ENCODE peak calls at places on chromosomes 13 and 19, in eight cellular contexts. X is skeletal muscle cell, E is neuronal stem cell, H is ovary, B is colonic mucosa, W is IMR-90, Q is ascending aorta, O is OCI-LY7. L is an unnamed sample.

GRCh38 chr19:49056101-49056901 is 1.2 kb downstream of the CGB7 start:
- DNase-seq in X (no peak), E (peak), H (peak), B (peak), W (peak), Q (peak), O (peak), L (peak)

GRCh38 chr13:75705395-75705794 is 69.3 kb downstream of the LMO7 start:
- DNase-seq in X (no peak), E (no peak), H (no peak), B (no peak), W (peak), Q (no peak), O (no peak), L (peak)

GRCh38 chr19:58381460-58382220 is 810 bp upstream of the ZNF837 start:
- DNase-seq in X (no peak), E (no peak), H (no peak), B (no peak), W (no peak), Q (no peak), O (no peak), L (no peak)

GRCh38 chr19:51637362-51637978 is 7.3 kb upstream of the SIGLEC5 start:
- DNase-seq in X (no peak), E (no peak), H (no peak), B (no peak), W (no peak), Q (no peak), O (peak), L (peak)

GRCh38 chr13:91228083-91228482 is 119.4 kb upstream of the MIR17HG start:
- DNase-seq in X (no peak), E (no peak), H (no peak), B (no peak), W (no peak), Q (no peak), O (no peak), L (no peak)

GRCh38 chr19:18496980-18497256 is 25.0 kb downstream of the ELL start:
- DNase-seq in X (no peak), E (no peak), H (no peak), B (no peak), W (no peak), Q (no peak), O (no peak), L (no peak)

GRCh38 chr13:46315491-46316075 is 71.5 kb downstream of the RUBCNL start:
- DNase-seq in X (no peak), E (no peak), H (no peak), B (no peak), W (no peak), Q (no peak), O (no peak), L (no peak)

GRCh38 chr13:28655566-28655965 is 3.4 kb upstream of the POMP start:
- DNase-seq in X (no peak), E (no peak), H (no peak), B (no peak), W (peak), Q (no peak), O (no peak), L (peak)

GRCh38 chr13:101640797-101641400 is 188.4 kb downstream of the ITGBL1 start:
- DNase-seq in X (peak), E (no peak), H (no peak), B (no peak), W (peak), Q (no peak), O (no peak), L (peak)

GRCh38 chr13:111215081-111216047 is 100.3 kb downstream of the ARHGEF7 start:
- DNase-seq in X (no peak), E (no peak), H (no peak), B (no peak), W (no peak), Q (peak), O (no peak), L (no peak)

GRCh38 chr13:99039718-99040280 is 61.9 kb upstream of the DOCK9 start:
- DNase-seq in X (no peak), E (no peak), H (no peak), B (no peak), W (no peak), Q (no peak), O (no peak), L (no peak)

GRCh38 chr13:31160857-31161582 is 684 bp downstream of the HSPH1 start:
- DNase-seq in X (peak), E (peak), H (peak), B (peak), W (peak), Q (peak), O (peak), L (peak)

GRCh38 chr13:109857803-109858202 is 71.4 kb upstream of the IRS2 start:
- DNase-seq in X (no peak), E (no peak), H (no peak), B (no peak), W (no peak), Q (no peak), O (no peak), L (no peak)

GRCh38 chr19:42096255-42096837 is 20.4 kb downstream of the ZNF574 start:
- DNase-seq in X (no peak), E (no peak), H (no peak), B (no peak), W (no peak), Q (no peak), O (no peak), L (no peak)

GRCh38 chr19:3976495-3977241 is 5.8 kb upstream of the DAPK3 start:
- DNase-seq in X (no peak), E (no peak), H (peak), B (no peak), W (no peak), Q (no peak), O (no peak), L (no peak)

GRCh38 chr13:36820222-36820621 is 1.2 kb downstream of the RFXAP start:
- DNase-seq in X (no peak), E (no peak), H (no peak), B (no peak), W (no peak), Q (no peak), O (peak), L (peak)

GRCh38 chr13:111907341-111907880 is 159.5 kb upstream of the SOX1 start:
- DNase-seq in X (no peak), E (no peak), H (no peak), B (peak), W (no peak), Q (peak), O (no peak), L (no peak)

GRCh38 chr13:53800011-53800410 is 771.4 kb downstream of the OLFM4 start:
- DNase-seq in X (no peak), E (no peak), H (no peak), B (no peak), W (no peak), Q (no peak), O (no peak), L (no peak)

GRCh38 chr19:18710986-18711751 is 27.7 kb downstream of the CRTC1 start:
- DNase-seq in X (peak), E (no peak), H (peak), B (no peak), W (peak), Q (peak), O (no peak), L (peak)

GRCh38 chr19:3229346-3229743 is 4.9 kb downstream of the CELF5 start:
- DNase-seq in X (no peak), E (no peak), H (no peak), B (no peak), W (no peak), Q (no peak), O (no peak), L (no peak)

GRCh38 chr13:102868366-102868936 is 22.6 kb downstream of the ERCC5 start:
- DNase-seq in X (peak), E (no peak), H (no peak), B (no peak), W (peak), Q (no peak), O (no peak), L (no peak)

GRCh38 chr19:36140289-36141038 is 598 bp downstream of the CAPNS1 start:
- DNase-seq in X (no peak), E (peak), H (peak), B (peak), W (peak), Q (peak), O (peak), L (peak)

GRCh38 chr19:2294377-2295335 is 12.7 kb upstream of the PEAK3 start:
- DNase-seq in X (peak), E (no peak), H (no peak), B (no peak), W (peak), Q (no peak), O (no peak), L (peak)

GRCh38 chr19:51735759-51736449 is 12.1 kb upstream of the HAS1 start:
- DNase-seq in X (peak), E (no peak), H (no peak), B (peak), W (peak), Q (peak), O (no peak), L (peak)

GRCh38 chr13:108227651-108228272 is 9.6 kb downstream of the ABHD13 start:
- DNase-seq in X (no peak), E (no peak), H (no peak), B (peak), W (peak), Q (no peak), O (peak), L (peak)

GRCh38 chr13:91308299-91308698 is 39.2 kb upstream of the MIR17HG start:
- DNase-seq in X (no peak), E (no peak), H (no peak), B (no peak), W (no peak), Q (no peak), O (peak), L (no peak)

GRCh38 chr13:43953370-43953769 is 73.7 kb downstream of the LACC1 start:
- DNase-seq in X (no peak), E (no peak), H (no peak), B (no peak), W (no peak), Q (no peak), O (no peak), L (no peak)

GRCh38 chr19:36113895-36114762 is 546 bp downstream of the POLR2I start:
- DNase-seq in X (no peak), E (no peak), H (peak), B (no peak), W (peak), Q (peak), O (peak), L (peak)

GRCh38 chr19:30691767-30692516 is 319.8 kb downstream of the ZNF536 start:
- DNase-seq in X (no peak), E (no peak), H (no peak), B (no peak), W (no peak), Q (no peak), O (no peak), L (peak)

GRCh38 chr19:47447470-47448359 is 24.0 kb downstream of the SLC8A2 start:
- DNase-seq in X (no peak), E (peak), H (peak), B (peak), W (peak), Q (no peak), O (peak), L (peak)

GRCh38 chr19:16319466-16319865 is 5.2 kb upstream of the KLF2 start:
- DNase-seq in X (peak), E (no peak), H (no peak), B (no peak), W (peak), Q (no peak), O (peak), L (no peak)

GRCh38 chr19:35736913-35737886 is 5.1 kb downstream of the IGFLR1 start:
- DNase-seq in X (no peak), E (no peak), H (peak), B (no peak), W (no peak), Q (no peak), O (peak), L (no peak)

GRCh38 chr19:44796701-44797115 is 12.2 kb upstream of the BCAM start:
- DNase-seq in X (no peak), E (no peak), H (no peak), B (no peak), W (peak), Q (no peak), O (peak), L (no peak)

GRCh38 chr13:106617561-106617960 is 49.6 kb upstream of the ARGLU1 start:
- DNase-seq in X (no peak), E (peak), H (no peak), B (no peak), W (peak), Q (no peak), O (no peak), L (peak)

GRCh38 chr19:37909661-37910199 is 2.7 kb downstream of the SIPA1L3 start:
- DNase-seq in X (no peak), E (no peak), H (no peak), B (no peak), W (no peak), Q (no peak), O (no peak), L (no peak)
- H3K4me3 ChIP-seq in X (no peak), E (no peak), H (no peak), B (no peak), W (no peak), Q (no peak), O (peak), L (no peak)

GRCh38 chr13:62799931-62800436 is 1384.3 kb upstream of the PCDH20 start:
- DNase-seq in X (no peak), E (no peak), H (no peak), B (no peak), W (no peak), Q (no peak), O (no peak), L (no peak)
- H3K4me3 ChIP-seq in X (no peak), E (no peak), H (no peak), B (no peak), W (no peak), Q (no peak), O (no peak), L (no peak)

DNA sequence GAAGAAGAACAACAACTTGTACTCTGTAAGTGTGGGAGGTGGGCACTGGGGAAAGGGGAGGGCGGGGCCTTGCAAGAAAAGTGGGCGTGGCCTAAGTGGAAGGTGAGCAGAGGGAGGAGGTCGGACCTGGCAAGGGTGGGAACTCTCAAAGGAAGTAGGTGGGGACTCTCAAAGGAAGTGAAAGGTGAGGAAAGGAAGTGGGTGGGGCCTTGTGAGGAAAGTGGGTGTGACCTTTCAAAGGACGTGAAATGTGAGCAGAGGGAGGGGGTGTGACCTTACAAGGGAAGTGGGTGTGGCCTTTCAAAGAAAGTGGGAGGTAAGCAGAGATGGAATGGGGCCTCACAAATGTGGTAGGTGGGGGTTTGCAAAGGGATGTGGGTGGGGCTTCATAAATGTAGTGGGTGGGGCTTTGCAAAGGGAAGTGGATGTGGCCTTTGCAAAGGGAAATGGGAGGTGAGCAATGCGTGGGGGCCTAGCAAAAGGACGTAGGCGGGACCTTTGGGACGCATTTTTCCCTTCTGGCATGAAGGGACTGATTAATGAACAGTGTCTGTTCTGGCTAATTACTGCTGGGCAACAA is 25.9 kb downstream of the ACSBG2 start:
- DNase-seq in X (no peak), E (no peak), H (no peak), B (peak), W (no peak), Q (peak), O (peak), L (no peak)
- H3K4me3 ChIP-seq in X (no peak), E (no peak), H (no peak), B (no peak), W (no peak), Q (no peak), O (no peak), L (no peak)

GRCh38 chr13:50378513-50378970 is 363.3 kb downstream of the KCNRG start:
- DNase-seq in X (no peak), E (no peak), H (no peak), B (no peak), W (no peak), Q (no peak), O (peak), L (no peak)
- H3K4me3 ChIP-seq in X (no peak), E (no peak), H (no peak), B (no peak), W (no peak), Q (no peak), O (peak), L (no peak)

DNA sequence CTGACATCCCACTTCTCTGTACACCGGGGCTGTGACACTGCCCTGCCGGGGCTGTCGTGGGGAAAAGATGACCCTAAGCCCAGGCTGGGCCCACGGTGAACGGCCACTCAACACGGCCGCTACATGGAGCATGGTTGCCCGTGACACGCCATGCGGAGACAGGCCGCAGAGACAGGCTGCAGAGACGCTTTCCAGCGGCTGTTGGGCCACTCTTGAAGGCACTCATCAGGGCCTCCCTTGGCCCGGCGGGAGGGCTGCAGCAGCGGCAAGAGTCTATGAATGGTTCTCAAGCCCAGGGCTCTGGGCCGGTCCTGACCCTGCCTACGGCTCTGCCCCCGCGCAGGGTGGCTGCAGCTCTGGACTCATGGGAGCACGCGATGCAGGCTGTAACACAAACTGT is 22.1 kb downstream of the ADPRHL1 start:
- DNase-seq in X (no peak), E (no peak), H (no peak), B (no peak), W (no peak), Q (no peak), O (no peak), L (no peak)
- H3K4me3 ChIP-seq in X (no peak), E (no peak), H (no peak), B (no peak), W (no peak), Q (no peak), O (no peak), L (no peak)

GRCh38 chr13:41427700-41428099 is 29.6 kb upstream of the RGCC start:
- DNase-seq in X (no peak), E (no peak), H (no peak), B (no peak), W (no peak), Q (no peak), O (no peak), L (no peak)
- H3K4me3 ChIP-seq in X (peak), E (peak), H (no peak), B (no peak), W (no peak), Q (no peak), O (no peak), L (peak)

GRCh38 chr13:66402071-66402470 is 828.1 kb downstream of the PCDH9 start:
- DNase-seq in X (peak), E (no peak), H (no peak), B (no peak), W (no peak), Q (no peak), O (no peak), L (no peak)

GRCh38 chr13:66407159-66407558 is 823.0 kb downstream of the PCDH9 start:
- DNase-seq in X (no peak), E (peak), H (no peak), B (no peak), W (no peak), Q (no peak), O (no peak), L (no peak)

GRCh38 chr13:66409542-66409941 is 820.6 kb downstream of the PCDH9 start:
- DNase-seq in X (no peak), E (no peak), H (no peak), B (no peak), W (no peak), Q (no peak), O (no peak), L (no peak)

GRCh38 chr13:66402546-66402945 is 827.6 kb downstream of the PCDH9 start:
- DNase-seq in X (no peak), E (no peak), H (no peak), B (no peak), W (no peak), Q (no peak), O (no peak), L (no peak)

DNA sequence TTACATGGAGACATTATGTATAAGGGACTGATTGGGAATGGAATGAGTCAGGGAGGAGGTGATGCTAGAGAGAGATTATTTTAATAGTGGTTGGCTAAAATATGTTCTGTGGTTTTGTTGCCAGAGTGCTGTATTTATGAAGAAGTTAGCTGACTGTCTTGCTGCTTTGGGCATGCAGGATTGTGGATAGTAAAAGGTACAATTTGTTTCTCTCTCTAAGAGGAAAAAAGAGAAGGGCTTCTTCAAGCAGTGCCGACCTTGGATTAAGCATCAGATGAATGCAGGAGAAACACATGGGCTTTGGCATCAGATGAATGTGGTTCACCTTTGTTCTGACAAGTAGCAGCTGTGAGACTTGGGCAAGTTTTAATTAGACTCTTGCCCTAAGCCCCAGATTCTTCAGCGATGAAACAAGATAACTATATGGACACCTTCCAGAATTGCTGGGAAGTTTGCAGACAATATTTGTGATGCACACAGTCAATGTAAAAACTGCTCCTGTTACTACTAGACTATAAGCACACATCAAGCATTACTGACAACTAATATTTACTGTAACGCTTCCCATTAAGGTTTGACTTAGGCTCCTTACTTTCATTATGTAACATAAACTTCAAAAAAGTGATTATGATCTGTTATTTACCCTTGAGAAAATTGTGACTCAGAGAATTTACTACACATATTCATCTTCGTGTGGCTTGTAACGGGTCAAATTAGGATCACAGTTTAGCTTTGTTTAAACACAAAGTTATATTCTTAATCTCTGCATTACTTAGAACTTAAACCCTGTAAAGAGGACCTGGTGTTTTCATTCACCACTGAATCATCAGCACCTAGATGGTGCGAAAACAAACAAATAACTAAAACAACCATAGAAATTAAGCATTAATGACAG is 824.0 kb downstream of the PCDH9 start:
- DNase-seq in X (peak), E (no peak), H (no peak), B (no peak), W (peak), Q (no peak), O (no peak), L (peak)
- H3K4me3 ChIP-seq in X (no peak), E (no peak), H (no peak), B (no peak), W (no peak), Q (no peak), O (no peak), L (no peak)

DNA sequence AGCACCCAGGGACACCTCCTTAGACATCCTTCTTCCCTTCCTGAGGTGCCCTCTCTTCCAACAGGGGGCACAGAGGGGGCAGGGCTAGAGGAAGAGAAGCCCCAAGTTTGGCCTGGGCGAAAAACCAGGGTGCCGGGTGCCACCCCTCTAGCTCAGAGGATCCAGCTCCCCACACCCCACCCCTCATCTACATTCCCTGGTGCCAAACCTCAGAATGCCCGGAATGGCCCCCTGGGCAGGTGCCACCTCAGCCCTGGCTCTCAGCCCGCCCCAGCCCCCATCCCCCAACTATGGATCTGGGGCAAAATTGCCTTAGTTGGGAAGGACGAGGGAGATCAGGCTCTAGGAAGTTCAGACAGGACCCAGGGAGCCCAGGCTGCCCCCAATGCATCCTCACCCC is 2.0 kb downstream of the CNN1 start:
- DNase-seq in X (no peak), E (no peak), H (peak), B (no peak), W (no peak), Q (no peak), O (no peak), L (no peak)
- H3K4me3 ChIP-seq in X (no peak), E (no peak), H (peak), B (no peak), W (no peak), Q (peak), O (no peak), L (no peak)

L was measured in fibroblast of the aortic adventitia.